ENCODE peak calls at places on chromosomes 2 and 18, in four cellular contexts. Q is uterus, T is HCT116, D is neuronal stem cell. F is an unnamed sample. For H3K4me1 and H3K27me3, the result is how much of the 10 kb centered on the place peaks cover.

GRCh38 chr2:17313261-17313660 is 205.0 kb downstream of the RAD51AP2 start:
- DNase-seq in Q (no peak), D (no peak), T (no peak), F (no peak)

GRCh38 chr18:61368001-61368400 is 34.8 kb downstream of the CDH20 start:
- DNase-seq in Q (no peak), D (no peak), T (no peak), F (no peak)

GRCh38 chr2:238787507-238787906 is 60.4 kb upstream of the TWIST2 start:
- DNase-seq in T (no peak), Q (no peak), D (no peak), F (no peak)

GRCh38 chr2:55115795-55116597 is 65.7 kb upstream of the RTN4 start:
- DNase-seq in T (peak), Q (no peak), D (no peak), F (no peak)

GRCh38 chr2:170181602-170182001 is 3.7 kb downstream of the MYO3B start:
- DNase-seq in Q (no peak), T (no peak), D (no peak), F (no peak)

GRCh38 chr2:176704282-176704773 is 435.1 kb downstream of the MTX2 start:
- DNase-seq in T (no peak), Q (peak), D (no peak), F (no peak)

GRCh38 chr18:54247488-54248175 is 21.7 kb upstream of the POLI start:
- DNase-seq in D (no peak), T (no peak), Q (no peak), F (no peak)

GRCh38 chr2:188518391-188518790 is 226.7 kb downstream of the GULP1 start:
- DNase-seq in D (no peak), Q (no peak), T (no peak), F (no peak)

GRCh38 chr18:46577546-46577945 is 79.5 kb downstream of the LOXHD1 start:
- DNase-seq in Q (no peak), T (no peak), D (no peak), F (no peak)

GRCh38 chr2:235055891-235056516 is 104.2 kb downstream of the SH3BP4 start:
- DNase-seq in D (no peak), Q (no peak), T (peak), F (no peak)

GRCh38 chr18:25834061-25834460 is 256.4 kb downstream of the SS18 start:
- DNase-seq in Q (no peak), T (no peak), D (no peak), F (no peak)

GRCh38 chr18:29457316-29457715 is 1280.4 kb upstream of the CDH2 start:
- DNase-seq in Q (no peak), T (peak), D (no peak), F (no peak)

GRCh38 chr2:211798868-211799267 is 739.7 kb downstream of the ERBB4 start:
- DNase-seq in D (no peak), T (no peak), Q (no peak), F (no peak)

GRCh38 chr2:134457353-134457752 is 203.5 kb downstream of the MGAT5 start:
- DNase-seq in D (no peak), T (no peak), Q (no peak), F (no peak)

GRCh38 chr2:134459706-134460406 is 206.0 kb downstream of the MGAT5 start:
- DNase-seq in D (no peak), Q (no peak), T (no peak), F (no peak)

GRCh38 chr2:134458454-134458853 is 204.6 kb downstream of the MGAT5 start:
- DNase-seq in D (no peak), Q (no peak), T (no peak), F (no peak)

GRCh38 chr2:134457765-134458202 is 203.9 kb downstream of the MGAT5 start:
- DNase-seq in T (no peak), Q (no peak), D (no peak), F (no peak)

GRCh38 chr2:134458950-134459349 is 205.1 kb downstream of the MGAT5 start:
- DNase-seq in D (no peak), Q (no peak), T (no peak), F (no peak)
- H3K4me1 ChIP-seq in D (under half), Q (under half), T (under half), F (under half)

GRCh38 chr2:236164201-236164982 is 3.8 kb downstream of the GBX2 start:
- DNase-seq in D (peak), T (no peak), Q (no peak), F (no peak)
- H3K27me3 ChIP-seq in D (under half), T (under half), Q (half or more), F (under half)

GRCh38 chr2:130183500-130184373 is 1.7 kb downstream of the MZT2B start:
- DNase-seq in D (peak), Q (peak), T (no peak), F (peak)
- H3K4me3 ChIP-seq in D (peak), Q (no peak), T (peak), F (peak)

GRCh38 chr2:232927041-232927792 is 57.2 kb downstream of the SNORC start:
- DNase-seq in Q (no peak), T (no peak), D (no peak), F (peak)
- H3K4me1 ChIP-seq in Q (under half), T (under half), D (under half), F (under half)

GRCh38 chr18:77250926-77251729 is 1.5 kb downstream of the GALR1 start:
- DNase-seq in T (no peak), D (peak), Q (no peak), F (no peak)
- H3K27me3 ChIP-seq in T (under half), D (half or more), Q (under half), F (under half)

DNA sequence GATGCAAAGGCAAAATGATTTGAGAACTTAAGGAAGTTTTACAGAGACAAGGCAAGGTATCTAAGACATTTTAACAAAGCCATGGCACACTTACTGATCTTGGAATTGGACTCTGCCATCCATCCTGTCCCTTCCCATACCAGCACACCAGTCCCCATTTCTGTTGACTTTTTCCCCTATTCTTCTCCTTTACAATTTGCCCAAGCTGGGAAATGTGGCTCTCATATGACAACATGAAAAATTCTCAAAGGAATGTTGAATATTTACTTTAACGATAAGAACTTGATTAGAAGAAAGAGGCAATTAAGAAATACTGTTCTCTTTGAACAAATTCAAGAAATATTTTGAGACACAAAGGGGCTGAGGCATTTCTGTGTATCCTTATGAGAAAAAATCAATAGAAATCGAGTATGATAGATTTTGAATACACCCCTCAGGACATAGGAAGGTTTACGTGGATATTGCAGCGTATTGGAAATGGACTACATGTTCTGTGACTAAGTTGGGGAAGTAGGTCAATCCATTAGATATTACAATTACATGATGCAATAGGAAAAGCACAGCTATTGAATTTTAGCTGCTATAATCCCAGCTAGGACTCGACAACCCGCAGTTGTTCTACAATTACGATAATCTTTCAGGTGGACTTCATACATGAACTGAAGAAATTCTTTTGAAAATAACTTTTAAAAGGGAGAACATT is 201.6 kb downstream of the TRIB2 start:
- DNase-seq in T (no peak), Q (no peak), D (no peak), F (no peak)
- H3K4me3 ChIP-seq in T (no peak), Q (no peak), D (no peak), F (no peak)